ENCODE peak calls at places on chromosomes 4 and X, in four cellular contexts. O is stimulated activated CD8-positive, alpha-beta memory T cell treated with anti-CD3 and anti-CD28 coated beads, Interleukin-7, amount 100 ng/mL, for 48 hours; I is activated CD8-positive, alpha-beta memory T cell treated with anti-CD3 and anti-CD28 coated beads for 48 hours; S is brain microvascular endothelial cell. F is an unnamed sample.

GRCh38 chr4:185167205-185167604 is 24.1 kb downstream of the SLC25A4 start:
- DNase-seq in S (peak), O (no peak), I (no peak), F (peak)

GRCh38 chrX:22748093-22748999 is 251.4 kb upstream of the DDX53 start:
- DNase-seq in O (no peak), I (peak), S (peak), F (peak)

GRCh38 chr4:41792166-41792565 is 43.6 kb upstream of the PHOX2B start:
- DNase-seq in I (no peak), S (no peak), O (no peak), F (no peak)

GRCh38 chr4:159860945-159861344 is 758.1 kb downstream of the RAPGEF2 start:
- DNase-seq in O (no peak), S (no peak), I (no peak), F (no peak)

GRCh38 chrX:153766098-153766817 is 2.2 kb downstream of the PLXNB3 start:
- DNase-seq in O (peak), I (no peak), S (peak), F (peak)

GRCh38 chr4:38570647-38571326 is 93.2 kb upstream of the KLF3 start:
- DNase-seq in S (no peak), I (no peak), O (no peak), F (no peak)

GRCh38 chr4:10006236-10006603 is 15.1 kb downstream of the SLC2A9 start:
- DNase-seq in S (no peak), I (no peak), O (no peak), F (peak)

GRCh38 chr4:121011138-121011537 is 61.2 kb downstream of the NDNF start:
- DNase-seq in O (no peak), I (no peak), S (no peak), F (no peak)

GRCh38 chrX:21940356-21940829 is at the start of gene SMS:
- DNase-seq in O (peak), I (peak), S (peak), F (peak)

GRCh38 chr4:82748176-82748575 is 50.4 kb downstream of the SCD5 start:
- DNase-seq in I (no peak), O (no peak), S (no peak), F (no peak)

GRCh38 chr4:87011340-87012034 is 76.7 kb downstream of the AFF1 start:
- DNase-seq in I (no peak), O (no peak), S (peak), F (peak)

GRCh38 chrX:7462110-7462509 is 314.2 kb upstream of the PUDP start:
- DNase-seq in I (no peak), O (no peak), S (no peak), F (no peak)

GRCh38 chr4:140012688-140013087 is 141.3 kb downstream of the MAML3 start:
- DNase-seq in I (no peak), O (peak), S (peak), F (peak)

GRCh38 chr4:85707591-85707990 is 232.6 kb downstream of the ARHGAP24 start:
- DNase-seq in O (no peak), I (no peak), S (no peak), F (peak)